ENCODE peak calls at places on chromosomes 11 and 22, in four cellular contexts. J, W, Q and G are unnamed samples.

GRCh38 chr11:17777726-17778091 is 43.1 kb downstream of the KCNC1 start:
- DNase-seq in J (no peak), W (no peak), Q (no peak), G (no peak)

GRCh38 chr11:116457336-116458007 is 315.3 kb downstream of the BUD13 start:
- DNase-seq in J (no peak), W (no peak), Q (peak; percentile 1), G (no peak)

GRCh38 chr22:48310740-48311139 is 1516.9 kb downstream of the BRD1 start:
- DNase-seq in J (no peak), W (no peak), Q (no peak), G (no peak)

GRCh38 chr11:102830328-102830727 is 13.1 kb downstream of the MMP3 start:
- DNase-seq in J (peak; percentile 50), W (no peak), Q (no peak), G (peak; percentile 33)

GRCh38 chr22:27842994-27843431 is 41.5 kb upstream of the MN1 start:
- DNase-seq in J (peak; percentile 25), W (no peak), Q (no peak), G (no peak)

GRCh38 chr11:70067591-70068341 is 10.4 kb upstream of the ANO1 start:
- DNase-seq in J (no peak), W (no peak), Q (no peak), G (no peak)

GRCh38 chr11:8043756-8044155 is 37.3 kb upstream of the TUB start:
- DNase-seq in J (no peak), W (no peak), Q (no peak), G (no peak)

GRCh38 chr11:36469881-36470802 is 39.9 kb downstream of the TRAF6 start:
- DNase-seq in J (peak; percentile 74), W (no peak), Q (no peak), G (peak; percentile 59)

GRCh38 chr11:79417069-79417920 is 23.5 kb downstream of the TENM4 start:
- DNase-seq in J (peak; percentile 44), W (no peak), Q (no peak), G (no peak)

GRCh38 chr11:528815-529728 is 6.3 kb downstream of the HRAS start:
- DNase-seq in J (no peak), W (no peak), Q (no peak), G (no peak)

GRCh38 chr11:7512525-7513209 is 1.1 kb upstream of the PPFIBP2 start:
- DNase-seq in J (peak; percentile 41), W (peak; percentile 91), Q (no peak), G (no peak)

GRCh38 chr11:776459-777287 is 614 bp downstream of the GATD1 start:
- DNase-seq in J (peak; percentile 38), W (peak; percentile 30), Q (no peak), G (no peak)